ENCODE peak calls at places on chromosomes 11 and 22, in five cellular contexts. Q is sigmoid colon, Y is pancreas, L is ovary, X is Peyer's patch. S is an unnamed sample.

GRCh38 chr22:48993655-48994054 is 834.0 kb downstream of the BRD1 start:
- DNase-seq in Y (no peak), X (no peak), L (no peak), Q (no peak), S (no peak)

GRCh38 chr11:12110201-12110713 is at the start of gene MICAL2:
- DNase-seq in Y (peak; percentile 94), Q (peak; percentile 94), X (peak; percentile 93), L (peak; percentile 88), S (peak; percentile 87)

GRCh38 chr11:82546556-82547162 is 187.0 kb downstream of the FAM181B start:
- DNase-seq in Y (no peak), L (no peak), Q (no peak), X (no peak), S (no peak)

GRCh38 chr11:126884192-126884973 is 116.2 kb downstream of the KIRREL3 start:
- DNase-seq in Y (no peak), X (no peak), L (no peak), Q (no peak), S (no peak)

GRCh38 chr22:20114506-20115475 is 1.1 kb upstream of the RANBP1 start:
- DNase-seq in Y (no peak), Q (no peak), X (no peak), L (peak; percentile 30), S (no peak)

GRCh38 chr22:29780781-29781676 is 13.9 kb downstream of the UQCR10 start:
- DNase-seq in Q (no peak), L (peak; percentile 42), Y (no peak), X (no peak), S (peak; percentile 78)

GRCh38 chr11:16561150-16561549 is 177.3 kb upstream of the C11orf58 start:
- DNase-seq in Y (no peak), L (no peak), Q (no peak), X (no peak), S (no peak)

GRCh38 chr11:14133381-14133780 is 170.9 kb downstream of the SPON1 start:
- DNase-seq in Q (no peak), L (no peak), Y (no peak), X (no peak), S (no peak)

GRCh38 chr11:1072116-1072820 is 2.4 kb upstream of the MUC2 start:
- DNase-seq in Q (peak; percentile 59), L (no peak), X (peak; percentile 63), Y (no peak), S (peak; percentile 58)

GRCh38 chr22:44046485-44047141 is 22.5 kb downstream of the PARVB start:
- DNase-seq in Y (no peak), X (no peak), L (no peak), Q (no peak), S (no peak)

GRCh38 chr22:43882122-43882767 is 9.6 kb downstream of the PNPLA5 start:
- DNase-seq in Y (peak; percentile 32), X (no peak), Q (peak; percentile 26), L (no peak), S (no peak)

GRCh38 chr11:23233075-23233474 is 372.8 kb upstream of the CCDC179 start:
- DNase-seq in Y (no peak), X (no peak), L (no peak), Q (no peak), S (peak; percentile 74)

GRCh38 chr22:37290737-37291136 is 8.4 kb downstream of the CYTH4 start:
- DNase-seq in Y (no peak), Q (no peak), L (no peak), X (no peak), S (no peak)

GRCh38 chr11:122812612-122813011 is 25.7 kb upstream of the CRTAM start:
- DNase-seq in Q (no peak), Y (no peak), L (no peak), X (no peak), S (no peak)

GRCh38 chr22:49364398-49364797 is 463.3 kb downstream of the BRD1 start:
- DNase-seq in L (no peak), X (no peak), Y (no peak), Q (no peak), S (no peak)

GRCh38 chr11:134470238-134470637 is 58.2 kb upstream of the B3GAT1 start:
- DNase-seq in X (no peak), Q (no peak), Y (no peak), L (no peak), S (no peak)

GRCh38 chr11:71336996-71337772 is 84.8 kb upstream of the SHANK2 start:
- DNase-seq in Y (no peak), L (no peak), X (no peak), Q (no peak), S (no peak)

GRCh38 chr11:57340228-57340627 is 2.1 kb downstream of the P2RX3 start:
- DNase-seq in Y (no peak), L (no peak), Q (no peak), X (no peak), S (peak; percentile 26)

GRCh38 chr11:31809857-31810778 is 1.0 kb downstream of the PAX6 start:
- DNase-seq in X (no peak), Q (peak; percentile 61), Y (peak; percentile 78), L (no peak), S (peak; percentile 52)

GRCh38 chr11:20612416-20612815 is 13.0 kb downstream of the SLC6A5 start:
- DNase-seq in X (no peak), L (no peak), Q (no peak), Y (no peak), S (no peak)

GRCh38 chr22:40348025-40348658 is 1.8 kb downstream of the ADSL start:
- DNase-seq in Y (peak; percentile 60), L (no peak), Q (no peak), X (peak; percentile 82), S (peak; percentile 80)

GRCh38 chr11:102564110-102564509 is 33.6 kb upstream of the MMP7 start:
- DNase-seq in Y (no peak), X (no peak), Q (no peak), L (no peak), S (peak; percentile 69)

GRCh38 chr22:42844756-42845155 is 12.3 kb downstream of the ARFGAP3 start:
- DNase-seq in Y (no peak), Q (no peak), X (peak; percentile 46), L (no peak), S (no peak)

GRCh38 chr11:65611758-65612603 is 2.0 kb downstream of the MAP3K11 start:
- DNase-seq in Y (no peak), Q (no peak), X (no peak), L (peak; percentile 32), S (peak; percentile 59)

GRCh38 chr22:26671317-26672059 is 14.1 kb downstream of the MIAT start:
- DNase-seq in L (peak; percentile 60), Q (peak; percentile 76), Y (no peak), X (peak; percentile 87), S (no peak)

GRCh38 chr11:123093686-123094085 is 31.8 kb upstream of the HSPA8 start:
- DNase-seq in L (no peak), Q (no peak), Y (no peak), X (no peak), S (no peak)

GRCh38 chr22:39110631-39111561 is 13.9 kb downstream of the APOBEC3H start:
- DNase-seq in X (no peak), Y (no peak), L (no peak), Q (no peak), S (no peak)

GRCh38 chr11:101446238-101446637 is 137.6 kb downstream of the TRPC6 start:
- DNase-seq in Q (no peak), Y (no peak), X (no peak), L (no peak), S (peak; percentile 27)

GRCh38 chr22:20567993-20568417 is 60.6 kb downstream of the MED15 start:
- DNase-seq in L (no peak), X (no peak), Q (no peak), Y (no peak), S (peak; percentile 75)

DNA sequence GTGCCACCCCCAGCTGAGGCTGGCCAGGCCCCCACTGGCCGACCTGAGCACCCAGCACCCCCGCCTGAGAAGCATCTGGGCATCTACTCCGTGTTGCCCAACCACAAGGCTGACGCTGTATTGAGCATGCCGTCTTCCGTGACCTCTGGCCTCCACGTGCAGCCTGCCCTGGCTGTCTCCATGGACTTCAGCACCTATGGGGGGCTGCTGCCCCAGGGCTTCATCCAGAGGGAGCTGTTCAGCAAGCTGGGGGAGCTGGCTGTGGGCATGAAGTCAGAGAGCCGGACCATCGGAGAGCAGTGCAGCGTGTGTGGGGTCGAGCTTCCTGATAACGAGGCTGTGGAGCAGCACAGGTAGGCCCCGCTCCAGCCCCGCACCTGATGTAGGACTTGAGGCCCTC is 4.7 kb downstream of the ZBTB16 start:
- DNase-seq in Y (no peak), X (no peak), Q (peak; percentile 72), L (no peak), S (no peak)
- H3K4me3 ChIP-seq in Y (no peak overlapping the region), X (peak overlapping the region; percentile 25), Q (peak overlapping the region; percentile 88), L (peak overlapping the region; percentile 99), S (no peak overlapping the region)

GRCh38 chr11:86274503-86274902 is 27.5 kb upstream of the HIKESHI start:
- DNase-seq in L (no peak), X (no peak), Y (no peak), Q (no peak), S (no peak)
- TF ChIP-seq CTCF in L (no peak), X (no peak), Y (no peak), Q (no peak), S (peak; percentile 29)

DNA sequence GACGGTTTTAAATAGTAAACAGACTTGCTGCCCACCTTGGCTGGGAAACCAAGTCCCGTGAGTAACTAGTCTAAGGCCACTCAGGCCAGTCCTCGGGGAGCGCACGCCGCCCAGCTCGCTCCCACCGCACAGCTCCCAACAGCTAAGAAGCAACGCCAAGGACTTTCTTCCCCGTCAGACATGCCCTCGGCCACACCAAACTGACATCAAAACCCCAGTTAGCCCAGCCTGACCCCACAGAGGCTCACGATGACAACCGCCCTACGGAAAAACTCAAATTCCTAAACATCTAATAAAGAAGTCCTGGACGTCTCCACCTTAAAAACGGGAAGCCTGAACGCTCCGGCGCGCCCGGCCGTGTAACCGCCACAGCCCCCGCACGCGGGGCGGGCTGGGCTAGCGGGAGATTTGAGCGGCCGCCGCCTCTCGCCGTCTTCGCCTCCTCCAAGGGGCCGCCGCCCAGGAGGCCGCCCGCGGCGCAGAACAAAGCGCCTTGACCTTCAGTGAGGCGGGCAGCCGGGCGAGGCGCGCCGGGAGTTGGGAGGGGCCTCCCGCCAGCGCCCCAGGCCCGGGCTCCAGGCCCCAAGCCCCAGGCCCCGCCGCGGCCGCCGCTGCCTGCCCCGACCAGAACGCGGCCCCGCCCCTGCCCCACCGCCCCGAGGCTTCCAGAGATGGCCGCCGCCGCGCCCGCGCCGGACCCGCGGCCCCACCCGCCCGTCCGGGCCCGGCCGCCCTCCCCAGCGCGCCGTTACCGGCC is 474 bp downstream of the NAP1L4 start:
- DNase-seq in Y (no peak), Q (no peak), X (no peak), L (no peak), S (peak; percentile 43)
- H3K4me3 ChIP-seq in Y (peak overlapping the region; percentile 92), Q (peak overlapping the region; percentile 93), X (peak overlapping the region; percentile 98), L (peak overlapping the region; percentile 90), S (peak overlapping the region; percentile 71)

DNA sequence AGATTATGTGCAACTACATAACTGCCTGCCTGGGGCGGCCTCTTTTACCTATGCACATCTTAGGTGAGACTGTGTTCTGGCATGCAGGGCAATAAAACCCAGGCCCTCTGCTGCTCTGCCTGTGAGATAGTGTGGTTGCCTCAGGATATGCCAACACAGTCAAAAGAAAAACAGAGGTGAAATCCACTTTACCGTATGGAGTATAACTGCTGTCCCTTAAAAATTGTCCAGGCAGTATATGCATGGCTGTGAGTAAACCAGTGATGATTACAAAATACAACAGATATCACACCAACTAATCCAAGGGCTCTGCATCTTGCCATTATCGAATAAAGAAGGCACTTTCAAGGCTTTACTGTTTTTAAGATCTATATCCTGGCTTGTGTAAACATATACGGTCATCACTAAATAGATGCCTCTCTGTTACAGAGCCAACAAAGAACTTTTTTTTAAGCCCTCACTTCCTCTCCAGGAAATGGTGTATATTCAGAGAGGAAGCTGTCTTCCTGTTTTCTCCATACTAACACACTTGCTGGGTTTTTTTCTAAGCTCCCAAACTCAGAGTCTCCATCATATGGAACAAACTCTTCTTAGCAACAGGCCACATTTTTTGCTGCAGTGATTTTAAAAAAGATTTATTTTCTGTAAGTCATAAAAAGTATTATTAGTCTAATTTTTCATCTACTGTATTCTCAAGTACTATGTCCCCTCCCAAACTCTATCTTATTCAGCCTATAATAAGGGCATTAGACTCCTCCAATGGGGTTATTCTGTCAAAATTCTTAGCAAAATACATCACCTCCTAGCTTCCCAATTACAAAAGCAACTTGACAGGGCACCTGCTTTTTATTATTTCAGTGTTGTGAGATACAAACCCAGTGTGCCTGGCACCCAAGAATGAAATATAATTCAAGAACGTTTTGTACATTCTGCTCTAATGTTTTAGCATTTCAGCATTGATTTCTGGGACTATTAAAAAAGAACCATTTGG is 135.2 kb downstream of the MAML2 start:
- DNase-seq in Y (no peak), Q (no peak), L (no peak), X (peak; percentile 66), S (peak; percentile 30)
- TF ChIP-seq CTCF in Y (no peak), Q (no peak), L (no peak), X (no peak), S (no peak)